ENCODE peak calls at places on chromosomes 3 and 15, in ten cellular contexts. F is SK-N-SH; J is T-helper 17 cell; K is activated CD4-positive, alpha-beta memory T cell treated with anti-CD3 and anti-CD28 coated beads, Interleukin-2, amount 10 ng/mL, durations not matched to agents 7 days and 5 days; C is cardiac fibroblast; G is germinal center; Q is GM10248; T is ureter; V is Kasumi-1; S is coronary artery. O is an unnamed sample.

GRCh38 chr3:107150675-107151074 is 226.6 kb upstream of the CCDC54 start:
- DNase-seq in F (no peak), V (no peak), T (no peak), J (no peak), K (no peak), C (no peak), G (no peak), Q (no peak), S (no peak), O (no peak)

GRCh38 chr3:187783098-187783497 is 37.8 kb upstream of the BCL6 start:
- DNase-seq in K (no peak), C (peak), F (no peak), T (no peak), S (no peak), V (no peak), Q (no peak), G (no peak), J (no peak), O (no peak)

GRCh38 chr3:142355692-142356091 is 92.1 kb downstream of the XRN1 start:
- DNase-seq in J (no peak), C (no peak), G (no peak), Q (peak), T (no peak), K (no peak), S (no peak), F (no peak), V (no peak), O (no peak)

GRCh38 chr3:31823184-31823583 is 157.9 kb downstream of the OSBPL10 start:
- DNase-seq in Q (no peak), F (no peak), S (no peak), J (no peak), G (no peak), C (no peak), V (no peak), K (no peak), T (no peak), O (no peak)

GRCh38 chr15:85694086-85694485 is 100.6 kb downstream of the KLHL25 start:
- DNase-seq in Q (no peak), C (no peak), S (no peak), F (no peak), K (no peak), T (no peak), V (no peak), G (no peak), J (no peak), O (no peak)

GRCh38 chr3:69710153-69710977 is 28.9 kb upstream of the MITF start:
- DNase-seq in Q (no peak), C (peak), G (no peak), T (no peak), K (no peak), S (no peak), J (no peak), F (no peak), V (no peak), O (peak)

GRCh38 chr3:69239063-69239462 is 116.7 kb upstream of the LMOD3 start:
- DNase-seq in C (no peak), K (no peak), V (no peak), Q (no peak), S (no peak), J (no peak), F (no peak), G (no peak), T (no peak), O (no peak)

GRCh38 chr3:18790384-18790783 is 357.9 kb upstream of the KCNH8 start:
- DNase-seq in S (no peak), T (no peak), G (no peak), K (no peak), C (no peak), F (no peak), V (no peak), Q (no peak), J (no peak), O (no peak)

GRCh38 chr3:15319575-15319974 is 12.8 kb downstream of the SH3BP5 start:
- DNase-seq in T (no peak), V (no peak), Q (no peak), G (no peak), K (no peak), S (peak), C (peak), F (no peak), J (no peak), O (no peak)

GRCh38 chr15:75531041-75531450 is 48.1 kb downstream of the PTPN9 start:
- DNase-seq in S (no peak), K (no peak), G (no peak), J (no peak), C (peak), Q (no peak), F (no peak), T (peak), V (no peak), O (peak)

GRCh38 chr3:187251599-187251998 is 39.9 kb downstream of the MASP1 start:
- DNase-seq in V (no peak), S (no peak), C (no peak), K (no peak), J (no peak), F (no peak), T (no peak), Q (no peak), G (no peak), O (no peak)

GRCh38 chr3:63331520-63331919 is 53.4 kb downstream of the SYNPR start:
- DNase-seq in G (no peak), K (no peak), Q (no peak), J (no peak), V (no peak), T (no peak), C (no peak), F (no peak), S (no peak), O (no peak)

GRCh38 chr15:76012021-76012551 is at the start of gene NRG4:
- DNase-seq in S (no peak), V (no peak), F (no peak), C (peak), T (no peak), J (no peak), G (no peak), Q (peak), K (no peak), O (peak)

O was measured in SJCRH30.